ENCODE peak calls at places on chromosomes 4 and X, in five cellular contexts. B is foreskin keratinocyte, Y is HEK293T, W is thoracic aorta, S is foreskin fibroblast. D is an unnamed sample.

GRCh38 chrX:120517936-120518335 is 42.8 kb downstream of the CUL4B start:
- DNase-seq in S (peak), W (no peak), B (peak), Y (no peak), D (no peak)

GRCh38 chrX:31036895-31037294 is 34.9 kb downstream of the FTHL17 start:
- DNase-seq in B (peak), S (peak), W (no peak), Y (peak), D (peak)

GRCh38 chr4:153573881-153574807 is 108.0 kb downstream of the TMEM131L start:
- DNase-seq in B (peak), W (no peak), Y (peak), S (peak), D (peak)

GRCh38 chr4:26407466-26407865 is 82.8 kb downstream of the CCKAR start:
- DNase-seq in B (no peak), S (no peak), W (no peak), Y (no peak), D (no peak)

GRCh38 chrX:105458846-105459245 is 238.4 kb upstream of the TEX13A start:
- DNase-seq in B (no peak), Y (no peak), S (no peak), W (no peak), D (no peak)

GRCh38 chrX:20861113-20861512 is 513.1 kb upstream of the CNKSR2 start:
- DNase-seq in B (no peak), W (no peak), S (no peak), Y (no peak), D (no peak)

GRCh38 chr4:159097785-159098184 is 5.1 kb upstream of the RAPGEF2 start:
- DNase-seq in Y (no peak), B (no peak), S (no peak), W (no peak), D (no peak)

GRCh38 chr4:37837446-37837845 is 11.0 kb downstream of the PGM2 start:
- DNase-seq in S (peak), W (no peak), Y (no peak), B (no peak), D (no peak)

GRCh38 chr4:183139972-183140570 is 41.0 kb downstream of the WWC2 start:
- DNase-seq in W (no peak), B (no peak), Y (no peak), S (no peak), D (no peak)

GRCh38 chrX:2748815-2749188 is 3.0 kb upstream of the XG start:
- DNase-seq in B (no peak), S (no peak), Y (no peak), W (no peak), D (no peak)

GRCh38 chr4:119099227-119099910 is 36.3 kb upstream of the MYOZ2 start:
- DNase-seq in Y (no peak), W (no peak), S (peak), B (no peak), D (no peak)

GRCh38 chr4:2484993-2485392 is 16.1 kb downstream of the RNF4 start:
- DNase-seq in Y (no peak), S (peak), B (no peak), W (no peak), D (no peak)

GRCh38 chr4:78293841-78294301 is 236.7 kb downstream of the FRAS1 start:
- DNase-seq in Y (no peak), W (no peak), B (peak), S (peak), D (no peak)

GRCh38 chrX:53695901-53696300 is 9.4 kb upstream of the HUWE1 start:
- DNase-seq in Y (peak), B (no peak), W (no peak), S (no peak), D (no peak)

GRCh38 chr4:123340381-123340701 is 56.3 kb upstream of the SPRY1 start:
- DNase-seq in B (peak), S (peak), W (no peak), Y (no peak), D (no peak)

GRCh38 chr4:30535255-30535654 is 184.9 kb upstream of the PCDH7 start:
- DNase-seq in B (no peak), Y (no peak), W (no peak), S (no peak), D (no peak)

GRCh38 chrX:84715315-84715714 is 213.1 kb upstream of the HDX start:
- DNase-seq in B (no peak), Y (no peak), S (no peak), W (no peak), D (no peak)

GRCh38 chr4:116073051-116073450 is 959.6 kb upstream of the NDST4 start:
- DNase-seq in B (no peak), Y (no peak), W (no peak), S (no peak), D (no peak)

GRCh38 chr4:26404597-26405323 is 83.9 kb downstream of the RBPJ start:
- DNase-seq in B (no peak), S (no peak), Y (no peak), W (no peak), D (no peak)

GRCh38 chr4:2261853-2262144 is at the start of gene MXD4:
- DNase-seq in W (no peak), Y (peak), B (no peak), S (no peak), D (no peak)

GRCh38 chr4:70183168-70183939 is 12.2 kb upstream of the ODAM start:
- DNase-seq in Y (peak), B (no peak), W (no peak), S (peak), D (no peak)

GRCh38 chr4:74262522-74262921 is 45.7 kb upstream of the EPGN start:
- DNase-seq in W (no peak), Y (no peak), S (no peak), B (no peak), D (no peak)

GRCh38 chr4:8664976-8665375 is 72.4 kb downstream of the CPZ start:
- DNase-seq in S (no peak), W (no peak), Y (peak), B (no peak), D (no peak)

GRCh38 chr4:169849456-169849855 is 91.7 kb upstream of the HPF1 start:
- DNase-seq in S (no peak), W (no peak), B (peak), Y (no peak), D (no peak)

GRCh38 chr4:48290146-48290772 is 20.6 kb upstream of the TEC start:
- DNase-seq in W (no peak), S (no peak), B (no peak), Y (peak), D (no peak)

GRCh38 chr4:89837385-89837995 is 529 bp upstream of the SNCA start:
- DNase-seq in Y (peak), B (peak), W (no peak), S (peak), D (no peak)

GRCh38 chrX:1554469-1555210 is 17.7 kb upstream of the P2RY8 start:
- DNase-seq in Y (no peak), W (no peak), S (no peak), B (no peak), D (no peak)

GRCh38 chrX:122703762-122704161 is 480.3 kb upstream of the GRIA3 start:
- DNase-seq in W (no peak), Y (no peak), S (peak), B (no peak), D (no peak)

GRCh38 chr4:152408514-152409327 is 127.2 kb downstream of the FBXW7 start:
- DNase-seq in B (no peak), S (no peak), W (no peak), Y (peak), D (no peak)

GRCh38 chr4:186820371-186820990 is 96.8 kb upstream of the FAT1 start:
- DNase-seq in Y (no peak), W (no peak), S (no peak), B (no peak), D (no peak)

GRCh38 chr4:13968723-13969122 is 341.2 kb upstream of the BOD1L1 start:
- DNase-seq in S (peak), B (no peak), W (no peak), Y (no peak), D (no peak)

GRCh38 chr4:120718979-120719566 is 203.5 kb downstream of the PRDM5 start:
- DNase-seq in Y (peak), S (peak), W (no peak), B (no peak), D (no peak)

GRCh38 chr4:163121689-163122088 is 45.0 kb downstream of the NAF1 start:
- DNase-seq in S (no peak), W (no peak), B (no peak), Y (no peak), D (no peak)